ENCODE peak calls at places on chromosomes 12 and 14, in seven cellular contexts. One of them, this sample, is unnamed.

GRCh38 chr12:66072566-66072965 is 58.0 kb downstream of the LLPH start:
- DNase-seq in PC-3: no peak
- DNase-seq in adrenal gland: no peak
- DNase-seq in colonic mucosa: no peak
- DNase-seq in aorta: no peak
- DNase-seq in stomach: no peak
- DNase-seq in pancreas: no peak
- DNase-seq in this sample: no peak

GRCh38 chr14:84770030-84770429 is 759.9 kb upstream of the FLRT2 start:
- DNase-seq in PC-3: peak; percentile 7
- DNase-seq in adrenal gland: no peak
- DNase-seq in colonic mucosa: no peak
- DNase-seq in aorta: no peak
- DNase-seq in stomach: no peak
- DNase-seq in pancreas: no peak
- DNase-seq in this sample: no peak

GRCh38 chr14:100165825-100166520 is 6.5 kb upstream of the DEGS2 start:
- DNase-seq in PC-3: no peak
- DNase-seq in adrenal gland: no peak
- DNase-seq in colonic mucosa: no peak
- DNase-seq in aorta: no peak
- DNase-seq in stomach: no peak
- DNase-seq in pancreas: peak; percentile 61
- DNase-seq in this sample: no peak

GRCh38 chr14:92740440-92740839 is 8.0 kb downstream of the LGMN start:
- DNase-seq in PC-3: no peak
- DNase-seq in adrenal gland: no peak
- DNase-seq in colonic mucosa: no peak
- DNase-seq in aorta: no peak
- DNase-seq in stomach: no peak
- DNase-seq in pancreas: no peak
- DNase-seq in this sample: no peak

GRCh38 chr12:2027379-2027778 is 23.1 kb upstream of the DCP1B start:
- DNase-seq in PC-3: no peak
- DNase-seq in adrenal gland: no peak
- DNase-seq in colonic mucosa: no peak
- DNase-seq in aorta: no peak
- DNase-seq in stomach: no peak
- DNase-seq in pancreas: no peak
- DNase-seq in this sample: no peak

GRCh38 chr12:124732275-124733075 is 131.2 kb downstream of the SCARB1 start:
- DNase-seq in PC-3: no peak
- DNase-seq in adrenal gland: no peak
- DNase-seq in colonic mucosa: no peak
- DNase-seq in aorta: no peak
- DNase-seq in stomach: no peak
- DNase-seq in pancreas: no peak
- DNase-seq in this sample: no peak

GRCh38 chr12:132828706-132829534 is at the start of gene GOLGA3:
- DNase-seq in PC-3: peak; percentile 95
- DNase-seq in adrenal gland: peak; percentile 93
- DNase-seq in colonic mucosa: peak; percentile 96
- DNase-seq in aorta: peak; percentile 98
- DNase-seq in stomach: peak; percentile 96
- DNase-seq in pancreas: peak; percentile 96
- DNase-seq in this sample: peak; percentile 94

GRCh38 chr14:69464379-69464778 is 20.1 kb upstream of the PLEKHD1 start:
- DNase-seq in PC-3: no peak
- DNase-seq in adrenal gland: no peak
- DNase-seq in colonic mucosa: no peak
- DNase-seq in aorta: no peak
- DNase-seq in stomach: no peak
- DNase-seq in pancreas: no peak
- DNase-seq in this sample: no peak

GRCh38 chr12:64672925-64673409 is 62.7 kb downstream of the RASSF3 start:
- DNase-seq in PC-3: peak; percentile 42
- DNase-seq in adrenal gland: peak; percentile 47
- DNase-seq in colonic mucosa: peak; percentile 95
- DNase-seq in aorta: no peak
- DNase-seq in stomach: peak; percentile 84
- DNase-seq in pancreas: peak; percentile 74
- DNase-seq in this sample: peak; percentile 71

GRCh38 chr14:68663385-68664076 is 129.3 kb downstream of the ZFP36L1 start:
- DNase-seq in PC-3: no peak
- DNase-seq in adrenal gland: peak; percentile 7
- DNase-seq in colonic mucosa: no peak
- DNase-seq in aorta: no peak
- DNase-seq in stomach: no peak
- DNase-seq in pancreas: no peak
- DNase-seq in this sample: no peak

GRCh38 chr14:38618514-38618913 is 362.6 kb upstream of the CLEC14A start:
- DNase-seq in PC-3: no peak
- DNase-seq in adrenal gland: no peak
- DNase-seq in colonic mucosa: no peak
- DNase-seq in aorta: no peak
- DNase-seq in stomach: no peak
- DNase-seq in pancreas: no peak
- DNase-seq in this sample: no peak

GRCh38 chr14:77375973-77376372 is 921 bp downstream of the TMED8 start:
- DNase-seq in PC-3: no peak
- DNase-seq in adrenal gland: no peak
- DNase-seq in colonic mucosa: no peak
- DNase-seq in aorta: no peak
- DNase-seq in stomach: no peak
- DNase-seq in pancreas: no peak
- DNase-seq in this sample: no peak

GRCh38 chr12:67442347-67442841 is 173.2 kb downstream of the CAND1 start:
- DNase-seq in PC-3: no peak
- DNase-seq in adrenal gland: peak; percentile 44
- DNase-seq in colonic mucosa: no peak
- DNase-seq in aorta: no peak
- DNase-seq in stomach: no peak
- DNase-seq in pancreas: peak; percentile 55
- DNase-seq in this sample: peak; percentile 34

GRCh38 chr14:24398298-24398942 is 383 bp upstream of the NYNRIN start:
- DNase-seq in PC-3: no peak
- DNase-seq in adrenal gland: no peak
- DNase-seq in colonic mucosa: peak; percentile 66
- DNase-seq in aorta: no peak
- DNase-seq in stomach: no peak
- DNase-seq in pancreas: no peak
- DNase-seq in this sample: peak; percentile 82

GRCh38 chr14:79730911-79731310 is 480.4 kb downstream of the DIO2 start:
- DNase-seq in PC-3: no peak
- DNase-seq in adrenal gland: no peak
- DNase-seq in colonic mucosa: no peak
- DNase-seq in aorta: no peak
- DNase-seq in stomach: no peak
- DNase-seq in pancreas: no peak
- DNase-seq in this sample: no peak

GRCh38 chr14:75440733-75441474 is 13.1 kb downstream of the JDP2 start:
- DNase-seq in PC-3: no peak
- DNase-seq in adrenal gland: no peak
- DNase-seq in colonic mucosa: no peak
- DNase-seq in aorta: no peak
- DNase-seq in stomach: peak; percentile 53
- DNase-seq in pancreas: peak; percentile 78
- DNase-seq in this sample: peak; percentile 49

GRCh38 chr12:63066782-63067181 is 84.2 kb downstream of the AVPR1A start:
- DNase-seq in PC-3: peak; percentile 7
- DNase-seq in adrenal gland: no peak
- DNase-seq in colonic mucosa: no peak
- DNase-seq in aorta: no peak
- DNase-seq in stomach: no peak
- DNase-seq in pancreas: peak; percentile 33
- DNase-seq in this sample: no peak

GRCh38 chr14:20679907-20680306 is 4.5 kb upstream of the RNASE4 start:
- DNase-seq in PC-3: peak; percentile 48
- DNase-seq in adrenal gland: no peak
- DNase-seq in colonic mucosa: peak; percentile 46
- DNase-seq in aorta: no peak
- DNase-seq in stomach: no peak
- DNase-seq in pancreas: no peak
- DNase-seq in this sample: no peak

GRCh38 chr14:60212503-60213371 is 36.3 kb upstream of the PPM1A start:
- DNase-seq in PC-3: no peak
- DNase-seq in adrenal gland: no peak
- DNase-seq in colonic mucosa: no peak
- DNase-seq in aorta: no peak
- DNase-seq in stomach: no peak
- DNase-seq in pancreas: no peak
- DNase-seq in this sample: no peak

GRCh38 chr12:104671407-104672095 is 214.8 kb downstream of the CHST11 start:
- DNase-seq in PC-3: peak; percentile 100
- DNase-seq in adrenal gland: peak; percentile 93
- DNase-seq in colonic mucosa: peak; percentile 62
- DNase-seq in aorta: peak; percentile 96
- DNase-seq in stomach: peak; percentile 92
- DNase-seq in pancreas: peak; percentile 75
- DNase-seq in this sample: peak; percentile 73

GRCh38 chr12:104669851-104670337 is 213.1 kb downstream of the CHST11 start:
- DNase-seq in PC-3: no peak
- DNase-seq in adrenal gland: no peak
- DNase-seq in colonic mucosa: peak; percentile 46
- DNase-seq in aorta: no peak
- DNase-seq in stomach: peak; percentile 59
- DNase-seq in pancreas: no peak
- DNase-seq in this sample: peak; percentile 42

GRCh38 chr12:104669057-104669770 is 212.5 kb downstream of the CHST11 start:
- DNase-seq in PC-3: peak; percentile 36
- DNase-seq in adrenal gland: no peak
- DNase-seq in colonic mucosa: peak; percentile 41
- DNase-seq in aorta: peak; percentile 88
- DNase-seq in stomach: peak; percentile 80
- DNase-seq in pancreas: peak; percentile 87
- DNase-seq in this sample: peak; percentile 69

GRCh38 chr12:104672096-104672445 is 215.3 kb downstream of the CHST11 start:
- DNase-seq in PC-3: no peak
- DNase-seq in adrenal gland: no peak
- DNase-seq in colonic mucosa: no peak
- DNase-seq in aorta: no peak
- DNase-seq in stomach: no peak
- DNase-seq in pancreas: no peak
- DNase-seq in this sample: no peak

GRCh38 chr12:104670439-104671406 is 214.0 kb downstream of the CHST11 start:
- DNase-seq in PC-3: no peak
- DNase-seq in adrenal gland: no peak
- DNase-seq in colonic mucosa: no peak
- DNase-seq in aorta: no peak
- DNase-seq in stomach: no peak
- DNase-seq in pancreas: no peak
- DNase-seq in this sample: no peak
- H3K4me3 ChIP-seq in PC-3: no peak overlapping the region
- H3K4me3 ChIP-seq in adrenal gland: no peak overlapping the region
- H3K4me3 ChIP-seq in colonic mucosa: no peak overlapping the region
- H3K4me3 ChIP-seq in aorta: no peak overlapping the region
- H3K4me3 ChIP-seq in stomach: no peak overlapping the region
- H3K4me3 ChIP-seq in pancreas: no peak overlapping the region
- H3K4me3 ChIP-seq in this sample: no peak overlapping the region

DNA sequence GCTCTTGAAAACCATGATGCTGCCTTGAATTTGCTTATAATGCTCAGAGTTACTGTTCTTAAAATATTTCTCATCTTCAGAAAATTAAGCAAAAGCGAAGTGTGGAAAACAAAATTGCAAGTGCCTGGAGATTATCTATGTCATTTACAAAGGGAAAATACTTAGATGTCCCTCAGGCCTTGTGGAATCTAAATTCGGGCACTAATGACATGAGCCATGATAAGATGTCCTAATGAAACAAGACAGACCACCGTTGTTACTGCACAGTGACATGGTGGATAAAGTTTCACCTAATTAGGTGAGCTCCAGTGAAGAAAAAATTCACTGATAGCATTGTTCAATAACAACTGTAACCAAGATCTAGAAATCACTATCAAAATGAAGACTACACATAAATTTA is 30.4 kb downstream of the PPP1R13B start:
- DNase-seq in PC-3: no peak
- DNase-seq in adrenal gland: no peak
- DNase-seq in colonic mucosa: no peak
- DNase-seq in aorta: no peak
- DNase-seq in stomach: no peak
- DNase-seq in pancreas: no peak
- DNase-seq in this sample: no peak
- H3K27ac ChIP-seq in PC-3: no peak overlapping the region
- H3K27ac ChIP-seq in adrenal gland: no peak overlapping the region
- H3K27ac ChIP-seq in colonic mucosa: no peak overlapping the region
- H3K27ac ChIP-seq in aorta: no peak overlapping the region
- H3K27ac ChIP-seq in stomach: peak overlapping the region; percentile 22
- H3K27ac ChIP-seq in pancreas: no peak overlapping the region
- H3K27ac ChIP-seq in this sample: peak overlapping the region; percentile 80

GRCh38 chr12:92188517-92189188 is 43.0 kb upstream of the BTG1 start:
- DNase-seq in PC-3: no peak
- DNase-seq in adrenal gland: no peak
- DNase-seq in colonic mucosa: no peak
- DNase-seq in aorta: no peak
- DNase-seq in stomach: no peak
- DNase-seq in pancreas: no peak
- DNase-seq in this sample: no peak
- H3K4me1 ChIP-seq in PC-3: no peaks in the 10 kb centered on the region
- H3K4me1 ChIP-seq in adrenal gland: no peaks in the 10 kb centered on the region
- H3K4me1 ChIP-seq in colonic mucosa: no peaks in the 10 kb centered on the region
- H3K4me1 ChIP-seq in aorta: no peaks in the 10 kb centered on the region
- H3K4me1 ChIP-seq in stomach: no peaks in the 10 kb centered on the region
- H3K4me1 ChIP-seq in pancreas: no peaks in the 10 kb centered on the region
- H3K4me1 ChIP-seq in this sample: no peaks in the 10 kb centered on the region

DNA sequence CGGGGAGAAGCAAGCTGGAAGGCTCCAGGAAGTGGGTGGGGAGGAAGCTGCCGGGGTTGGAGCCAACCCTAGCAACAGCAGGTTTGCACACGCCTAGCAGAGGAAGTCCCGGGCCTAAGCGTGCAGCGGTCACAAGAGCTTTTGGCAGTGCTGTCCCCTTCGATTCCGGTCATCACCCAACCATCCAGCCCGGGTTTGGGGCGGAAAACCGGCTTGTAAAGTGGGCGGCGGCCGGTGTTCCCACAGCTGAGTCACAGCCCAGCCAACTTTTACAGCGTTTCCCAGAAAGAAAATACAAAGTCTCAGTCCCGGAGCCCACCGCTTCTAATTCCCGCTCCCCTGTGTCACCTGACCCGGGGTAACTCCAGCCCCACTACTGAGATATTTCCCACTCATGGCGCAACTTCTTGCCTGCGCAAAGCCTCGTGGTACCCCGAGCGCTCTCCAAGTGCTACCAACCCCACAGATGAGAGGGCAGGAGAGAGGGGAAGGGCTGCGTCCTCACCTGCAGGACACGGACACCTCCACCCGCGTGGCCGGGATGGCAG is 385 bp downstream of the CPNE8 start:
- DNase-seq in PC-3: peak; percentile 91
- DNase-seq in adrenal gland: peak; percentile 79
- DNase-seq in colonic mucosa: peak; percentile 89
- DNase-seq in aorta: peak; percentile 95
- DNase-seq in stomach: peak; percentile 64
- DNase-seq in pancreas: peak; percentile 79
- DNase-seq in this sample: peak; percentile 85
- H3K4me3 ChIP-seq in PC-3: peak overlapping the region; percentile 83
- H3K4me3 ChIP-seq in adrenal gland: peak overlapping the region; percentile 20
- H3K4me3 ChIP-seq in colonic mucosa: peak overlapping the region; percentile 58
- H3K4me3 ChIP-seq in aorta: peak overlapping the region; percentile 42
- H3K4me3 ChIP-seq in stomach: peak overlapping the region; percentile 63
- H3K4me3 ChIP-seq in pancreas: peak overlapping the region; percentile 66
- H3K4me3 ChIP-seq in this sample: peak overlapping the region; percentile 75

GRCh38 chr12:53994268-53994690 is 5.7 kb upstream of the HOXC9 start:
- DNase-seq in PC-3: no peak
- DNase-seq in adrenal gland: no peak
- DNase-seq in colonic mucosa: no peak
- DNase-seq in aorta: no peak
- DNase-seq in stomach: no peak
- DNase-seq in pancreas: no peak
- DNase-seq in this sample: no peak
- H3K27ac ChIP-seq in PC-3: no peak overlapping the region
- H3K27ac ChIP-seq in adrenal gland: no peak overlapping the region
- H3K27ac ChIP-seq in colonic mucosa: no peak overlapping the region
- H3K27ac ChIP-seq in aorta: no peak overlapping the region
- H3K27ac ChIP-seq in stomach: no peak overlapping the region
- H3K27ac ChIP-seq in pancreas: no peak overlapping the region
- H3K27ac ChIP-seq in this sample: no peak overlapping the region

This sample was measured in heart right ventricle.